ENCODE peak calls at places on chromosomes 5 and 9, in ten cellular contexts. N is stimulated activated CD8-positive, alpha-beta memory T cell treated with anti-CD3 and anti-CD28 coated beads, Interleukin-2, amount 100 ng/mL, for 1 hour; A is left kidney; Z is lower lobe of right lung; O is T-helper 1 cell; V is MV-4-11; S is PC-3; Y is GM12891; X is T-helper 9 cell; I is AG08395. D is an unnamed sample.

GRCh38 chr9:82333671-82334070 is 345.1 kb downstream of the SPATA31D1 start:
- DNase-seq in N (no peak), A (no peak), Z (no peak), O (no peak), V (no peak), S (peak; percentile 46), Y (no peak), X (no peak), I (no peak), D (peak; percentile 2)

GRCh38 chr9:123111427-123111826 is 78.0 kb downstream of the GPR21 start:
- DNase-seq in N (no peak), A (peak; percentile 35), Z (no peak), O (no peak), V (no peak), S (no peak), Y (no peak), X (no peak), I (no peak), D (peak; percentile 89)

GRCh38 chr5:134642931-134643530 is 5.6 kb upstream of the SEC24A start:
- DNase-seq in N (no peak), A (no peak), Z (no peak), O (no peak), V (no peak), S (no peak), Y (no peak), X (no peak), I (no peak), D (no peak)

GRCh38 chr5:84113246-84114118 is 271.2 kb downstream of the EDIL3 start:
- DNase-seq in N (no peak), A (no peak), Z (no peak), O (no peak), V (no peak), S (no peak), Y (no peak), X (no peak), I (no peak), D (peak; percentile 78)

GRCh38 chr9:128528445-128529160 is 23.8 kb upstream of the SPTAN1 start:
- DNase-seq in N (no peak), A (no peak), Z (no peak), O (no peak), V (no peak), S (peak; percentile 62), Y (no peak), X (no peak), I (no peak), D (no peak)

GRCh38 chr5:114018178-114018577 is 343.7 kb upstream of the KCNN2 start:
- DNase-seq in N (no peak), A (peak; percentile 37), Z (no peak), O (no peak), V (no peak), S (no peak), Y (no peak), X (no peak), I (no peak), D (peak; percentile 49)

GRCh38 chr9:14165376-14166035 is 148.4 kb downstream of the NFIB start:
- DNase-seq in N (no peak), A (no peak), Z (no peak), O (no peak), V (no peak), S (no peak), Y (no peak), X (no peak), I (no peak), D (peak; percentile 11)

GRCh38 chr9:129635099-129635803 is 6.7 kb downstream of the ASB6 start:
- DNase-seq in N (no peak), A (no peak), Z (no peak), O (no peak), V (no peak), S (no peak), Y (no peak), X (no peak), I (no peak), D (no peak)

GRCh38 chr9:4020038-4020746 is 279.7 kb downstream of the GLIS3 start:
- DNase-seq in N (no peak), A (peak; percentile 30), Z (no peak), O (no peak), V (no peak), S (peak; percentile 67), Y (no peak), X (no peak), I (no peak), D (peak; percentile 0)

GRCh38 chr5:61334224-61335196 is 2.5 kb downstream of the ZSWIM6 start:
- DNase-seq in N (no peak), A (peak; percentile 96), Z (no peak), O (no peak), V (no peak), S (peak; percentile 24), Y (no peak), X (no peak), I (no peak), D (no peak)

GRCh38 chr5:113153512-113154097 is 177.0 kb downstream of the DCP2 start:
- DNase-seq in N (no peak), A (no peak), Z (no peak), O (no peak), V (no peak), S (no peak), Y (no peak), X (no peak), I (peak; percentile 41), D (no peak)

GRCh38 chr9:106866243-106866642 is 3.3 kb downstream of the ZNF462 start:
- DNase-seq in N (no peak), A (no peak), Z (no peak), O (no peak), V (no peak), S (no peak), Y (no peak), X (no peak), I (no peak), D (no peak)

GRCh38 chr5:92760550-92760949 is 820.5 kb downstream of the NR2F1-AS1 start:
- DNase-seq in N (no peak), A (no peak), Z (no peak), O (no peak), V (no peak), S (no peak), Y (no peak), X (no peak), I (no peak), D (no peak)

GRCh38 chr5:149349382-149349781 is 4.1 kb downstream of the GRPEL2 start:
- DNase-seq in N (no peak), A (no peak), Z (no peak), O (no peak), V (no peak), S (no peak), Y (no peak), X (no peak), I (no peak), D (no peak)

GRCh38 chr5:67896312-67896985 is 319.1 kb upstream of the PIK3R1 start:
- DNase-seq in N (no peak), A (no peak), Z (no peak), O (no peak), V (peak; percentile 63), S (no peak), Y (no peak), X (no peak), I (no peak), D (no peak)

GRCh38 chr9:91342575-91342974 is 19.1 kb downstream of the AUH start:
- DNase-seq in N (no peak), A (no peak), Z (no peak), O (no peak), V (no peak), S (peak; percentile 43), Y (no peak), X (no peak), I (no peak), D (no peak)

GRCh38 chr9:117782931-117783788 is 79.0 kb downstream of the TLR4 start:
- DNase-seq in N (peak; percentile 10), A (peak; percentile 91), Z (peak; percentile 63), O (peak; percentile 38), V (peak; percentile 95), S (peak; percentile 17), Y (no peak), X (peak; percentile 44), I (peak; percentile 81), D (peak; percentile 79)

GRCh38 chr5:73370076-73370475 is 78.5 kb downstream of the FOXD1 start:
- DNase-seq in N (no peak), A (peak; percentile 64), Z (no peak), O (no peak), V (no peak), S (no peak), Y (no peak), X (no peak), I (no peak), D (no peak)

GRCh38 chr5:38533286-38534121 is 22.9 kb downstream of the LIFR start:
- DNase-seq in N (no peak), A (no peak), Z (no peak), O (no peak), V (no peak), S (no peak), Y (no peak), X (no peak), I (no peak), D (peak; percentile 13)

GRCh38 chr9:96450613-96451544 is 910 bp downstream of the HABP4 start:
- DNase-seq in N (no peak), A (peak; percentile 69), Z (no peak), O (peak; percentile 31), V (no peak), S (peak; percentile 48), Y (peak; percentile 14), X (peak; percentile 34), I (peak; percentile 31), D (peak; percentile 72)

GRCh38 chr5:128015978-128016377 is 67.6 kb upstream of the SLC12A2 start:
- DNase-seq in N (no peak), A (no peak), Z (no peak), O (no peak), V (no peak), S (no peak), Y (no peak), X (no peak), I (no peak), D (no peak)

GRCh38 chr9:130765135-130766030 is 69.7 kb upstream of the ABL1 start:
- DNase-seq in N (no peak), A (no peak), Z (no peak), O (no peak), V (no peak), S (no peak), Y (peak; percentile 28), X (no peak), I (no peak), D (no peak)

D was measured in DMS53.